ENCODE peak calls at places on chromosomes 4 and X, in ten cellular contexts. One of them, this sample, is unnamed.

GRCh38 chrX:41350150-41350975 is 16.4 kb downstream of the DDX3X start:
- DNase-seq in H1: no peak
- DNase-seq in upper lobe of left lung: no peak
- DNase-seq in stomach: no peak
- DNase-seq in HCT116: no peak
- DNase-seq in HL-60: no peak
- DNase-seq in K562: no peak
- DNase-seq in spleen: no peak
- DNase-seq in SK-N-SH: no peak
- DNase-seq in GM23338: peak
- DNase-seq in this sample: no peak

GRCh38 chrX:150649096-150649870 is 43.9 kb upstream of the MTMR1 start:
- DNase-seq in HL-60: no peak
- DNase-seq in K562: no peak
- DNase-seq in HCT116: no peak
- DNase-seq in H1: no peak
- DNase-seq in GM23338: no peak
- DNase-seq in upper lobe of left lung: no peak
- DNase-seq in spleen: no peak
- DNase-seq in SK-N-SH: no peak
- DNase-seq in stomach: no peak
- DNase-seq in this sample: no peak

GRCh38 chr4:75880278-75880677 is 22.0 kb downstream of the PPEF2 start:
- DNase-seq in SK-N-SH: no peak
- DNase-seq in stomach: no peak
- DNase-seq in H1: no peak
- DNase-seq in upper lobe of left lung: no peak
- DNase-seq in GM23338: no peak
- DNase-seq in spleen: no peak
- DNase-seq in HL-60: no peak
- DNase-seq in HCT116: no peak
- DNase-seq in K562: no peak
- DNase-seq in this sample: no peak

GRCh38 chr4:25702848-25703247 is 47.2 kb downstream of the SLC34A2 start:
- DNase-seq in HL-60: no peak
- DNase-seq in SK-N-SH: no peak
- DNase-seq in H1: no peak
- DNase-seq in K562: no peak
- DNase-seq in upper lobe of left lung: no peak
- DNase-seq in stomach: no peak
- DNase-seq in GM23338: no peak
- DNase-seq in HCT116: no peak
- DNase-seq in spleen: no peak
- DNase-seq in this sample: no peak

GRCh38 chr4:122762520-122762919 is 30.0 kb downstream of the BBS12 start:
- DNase-seq in spleen: no peak
- DNase-seq in HCT116: no peak
- DNase-seq in H1: no peak
- DNase-seq in HL-60: no peak
- DNase-seq in stomach: no peak
- DNase-seq in upper lobe of left lung: no peak
- DNase-seq in SK-N-SH: no peak
- DNase-seq in K562: no peak
- DNase-seq in GM23338: no peak
- DNase-seq in this sample: no peak

GRCh38 chr4:160745126-160745525 is 1418.7 kb downstream of the FSTL5 start:
- DNase-seq in H1: no peak
- DNase-seq in SK-N-SH: no peak
- DNase-seq in GM23338: no peak
- DNase-seq in stomach: no peak
- DNase-seq in K562: no peak
- DNase-seq in HL-60: no peak
- DNase-seq in HCT116: no peak
- DNase-seq in spleen: no peak
- DNase-seq in upper lobe of left lung: no peak
- DNase-seq in this sample: no peak

GRCh38 chr4:113762851-113763172 is 1.3 kb upstream of the CAMK2D start:
- DNase-seq in H1: no peak
- DNase-seq in K562: no peak
- DNase-seq in HL-60: no peak
- DNase-seq in stomach: no peak
- DNase-seq in SK-N-SH: no peak
- DNase-seq in GM23338: no peak
- DNase-seq in upper lobe of left lung: no peak
- DNase-seq in HCT116: no peak
- DNase-seq in spleen: no peak
- DNase-seq in this sample: no peak

GRCh38 chrX:112832481-112833095 is 8.0 kb downstream of the AMOT start:
- DNase-seq in stomach: peak
- DNase-seq in K562: no peak
- DNase-seq in H1: no peak
- DNase-seq in upper lobe of left lung: no peak
- DNase-seq in spleen: no peak
- DNase-seq in SK-N-SH: no peak
- DNase-seq in HL-60: no peak
- DNase-seq in HCT116: peak
- DNase-seq in GM23338: peak
- DNase-seq in this sample: peak

GRCh38 chrX:22963186-22963585 is 36.6 kb upstream of the DDX53 start:
- DNase-seq in GM23338: no peak
- DNase-seq in stomach: no peak
- DNase-seq in upper lobe of left lung: no peak
- DNase-seq in SK-N-SH: no peak
- DNase-seq in HL-60: no peak
- DNase-seq in spleen: no peak
- DNase-seq in H1: no peak
- DNase-seq in K562: no peak
- DNase-seq in HCT116: no peak
- DNase-seq in this sample: no peak

GRCh38 chr4:5224340-5224739 is 173.1 kb downstream of the STK32B start:
- DNase-seq in spleen: no peak
- DNase-seq in HL-60: no peak
- DNase-seq in upper lobe of left lung: no peak
- DNase-seq in HCT116: no peak
- DNase-seq in H1: no peak
- DNase-seq in K562: no peak
- DNase-seq in GM23338: no peak
- DNase-seq in stomach: no peak
- DNase-seq in SK-N-SH: no peak
- DNase-seq in this sample: no peak

GRCh38 chrX:22746081-22746480 is 253.7 kb upstream of the DDX53 start:
- DNase-seq in K562: no peak
- DNase-seq in upper lobe of left lung: no peak
- DNase-seq in stomach: no peak
- DNase-seq in HL-60: no peak
- DNase-seq in SK-N-SH: no peak
- DNase-seq in GM23338: no peak
- DNase-seq in spleen: no peak
- DNase-seq in H1: no peak
- DNase-seq in HCT116: no peak
- DNase-seq in this sample: no peak

GRCh38 chr4:26233350-26233749 is 87.5 kb upstream of the RBPJ start:
- DNase-seq in SK-N-SH: no peak
- DNase-seq in spleen: no peak
- DNase-seq in K562: no peak
- DNase-seq in stomach: no peak
- DNase-seq in upper lobe of left lung: no peak
- DNase-seq in GM23338: no peak
- DNase-seq in HL-60: no peak
- DNase-seq in H1: no peak
- DNase-seq in HCT116: no peak
- DNase-seq in this sample: no peak

GRCh38 chrX:101391831-101392230 is 1.0 kb downstream of the RPL36A start:
- DNase-seq in HL-60: no peak
- DNase-seq in H1: no peak
- DNase-seq in HCT116: no peak
- DNase-seq in K562: no peak
- DNase-seq in upper lobe of left lung: no peak
- DNase-seq in SK-N-SH: no peak
- DNase-seq in GM23338: no peak
- DNase-seq in spleen: no peak
- DNase-seq in stomach: no peak
- DNase-seq in this sample: no peak

DNA sequence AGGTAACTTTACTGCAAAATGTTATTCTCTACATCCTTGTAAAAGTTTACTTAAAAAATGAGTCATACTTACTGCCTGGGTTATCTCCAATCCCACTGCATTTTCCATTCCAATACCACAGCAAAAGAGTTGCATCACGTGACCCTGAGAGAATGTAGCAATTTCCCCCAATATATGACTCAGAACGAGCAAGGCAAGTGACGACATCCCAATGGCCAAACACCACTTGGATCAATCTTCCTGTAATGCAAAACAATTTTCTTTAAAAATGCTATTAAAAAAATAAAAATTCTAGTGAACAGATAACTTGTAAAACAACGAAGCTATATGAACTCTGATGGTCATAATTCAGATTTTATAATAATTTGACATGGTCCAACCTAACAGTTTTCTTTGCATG is 224.3 kb downstream of the DCLK2 start:
- DNase-seq in H1: no peak
- DNase-seq in SK-N-SH: no peak
- DNase-seq in spleen: no peak
- DNase-seq in K562: peak
- DNase-seq in HCT116: peak
- DNase-seq in stomach: no peak
- DNase-seq in upper lobe of left lung: no peak
- DNase-seq in HL-60: peak
- DNase-seq in GM23338: no peak
- DNase-seq in this sample: no peak
- TF ChIP-seq POLR2AphosphoS5 in H1: no peak
- TF ChIP-seq POLR2AphosphoS5 in SK-N-SH: peak
- TF ChIP-seq POLR2AphosphoS5 in spleen: no peak
- TF ChIP-seq POLR2AphosphoS5 in K562: no peak
- TF ChIP-seq POLR2AphosphoS5 in HCT116: no peak
- TF ChIP-seq POLR2AphosphoS5 in stomach: no peak
- TF ChIP-seq POLR2AphosphoS5 in upper lobe of left lung: no peak
- TF ChIP-seq POLR2AphosphoS5 in HL-60: peak
- TF ChIP-seq POLR2AphosphoS5 in GM23338: no peak
- TF ChIP-seq POLR2AphosphoS5 in this sample: no peak

DNA sequence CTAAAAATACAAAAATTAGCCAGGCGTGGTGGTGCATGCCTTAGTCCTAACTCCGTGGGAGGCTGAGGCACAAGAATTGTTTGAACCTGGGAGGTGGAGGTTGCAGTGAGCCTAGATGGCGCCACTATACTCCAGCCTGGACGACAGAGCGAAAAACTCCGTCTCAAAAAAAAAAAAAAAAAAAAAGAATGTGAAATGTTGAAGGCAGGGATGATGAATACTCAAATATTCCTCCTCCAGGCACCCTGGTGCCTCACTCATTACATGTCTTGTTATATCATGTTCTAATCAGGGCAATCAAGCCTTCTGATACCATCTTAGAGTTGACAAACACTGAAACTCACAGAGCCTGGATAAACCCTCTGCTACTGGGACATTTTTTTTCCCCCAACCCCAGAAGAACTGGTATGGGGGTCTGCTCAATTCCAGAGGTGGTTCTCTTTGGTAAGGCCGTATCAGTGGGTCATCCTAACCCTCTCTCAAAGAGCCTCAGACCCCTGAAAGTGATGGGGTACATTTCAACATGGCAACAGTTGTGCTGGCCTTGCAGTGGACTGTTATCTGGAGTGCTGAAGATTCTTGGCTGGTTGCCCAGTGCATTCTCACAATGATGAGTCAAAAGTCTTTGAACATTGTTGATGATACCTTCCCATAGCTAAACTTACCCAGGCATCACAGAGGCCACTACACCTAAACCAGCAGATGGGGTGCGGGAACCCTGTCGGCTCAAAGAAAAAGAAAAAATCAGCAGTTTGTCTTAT is 2.4 kb upstream of the SH3KBP1 start:
- DNase-seq in HCT116: peak
- DNase-seq in H1: no peak
- DNase-seq in spleen: no peak
- DNase-seq in SK-N-SH: no peak
- DNase-seq in K562: peak
- DNase-seq in upper lobe of left lung: no peak
- DNase-seq in GM23338: no peak
- DNase-seq in HL-60: no peak
- DNase-seq in stomach: no peak
- DNase-seq in this sample: no peak
- TF ChIP-seq CTCF in HCT116: no peak
- TF ChIP-seq CTCF in H1: peak
- TF ChIP-seq CTCF in spleen: no peak
- TF ChIP-seq CTCF in SK-N-SH: peak
- TF ChIP-seq CTCF in K562: no peak
- TF ChIP-seq CTCF in upper lobe of left lung: no peak
- TF ChIP-seq CTCF in GM23338: peak
- TF ChIP-seq CTCF in HL-60: no peak
- TF ChIP-seq CTCF in stomach: no peak
- TF ChIP-seq CTCF in this sample: no peak

GRCh38 chr4:7828011-7828720 is 111.5 kb downstream of the AFAP1 start:
- DNase-seq in stomach: peak
- DNase-seq in H1: no peak
- DNase-seq in GM23338: peak
- DNase-seq in spleen: no peak
- DNase-seq in SK-N-SH: peak
- DNase-seq in HL-60: no peak
- DNase-seq in HCT116: no peak
- DNase-seq in upper lobe of left lung: no peak
- DNase-seq in K562: no peak
- DNase-seq in this sample: no peak
- H3K4me3 ChIP-seq in stomach: no peak
- H3K4me3 ChIP-seq in H1: no peak
- H3K4me3 ChIP-seq in GM23338: no peak
- H3K4me3 ChIP-seq in spleen: no peak
- H3K4me3 ChIP-seq in SK-N-SH: no peak
- H3K4me3 ChIP-seq in HL-60: no peak
- H3K4me3 ChIP-seq in HCT116: no peak
- H3K4me3 ChIP-seq in upper lobe of left lung: no peak
- H3K4me3 ChIP-seq in K562: no peak
- H3K4me3 ChIP-seq in this sample: peak

DNA sequence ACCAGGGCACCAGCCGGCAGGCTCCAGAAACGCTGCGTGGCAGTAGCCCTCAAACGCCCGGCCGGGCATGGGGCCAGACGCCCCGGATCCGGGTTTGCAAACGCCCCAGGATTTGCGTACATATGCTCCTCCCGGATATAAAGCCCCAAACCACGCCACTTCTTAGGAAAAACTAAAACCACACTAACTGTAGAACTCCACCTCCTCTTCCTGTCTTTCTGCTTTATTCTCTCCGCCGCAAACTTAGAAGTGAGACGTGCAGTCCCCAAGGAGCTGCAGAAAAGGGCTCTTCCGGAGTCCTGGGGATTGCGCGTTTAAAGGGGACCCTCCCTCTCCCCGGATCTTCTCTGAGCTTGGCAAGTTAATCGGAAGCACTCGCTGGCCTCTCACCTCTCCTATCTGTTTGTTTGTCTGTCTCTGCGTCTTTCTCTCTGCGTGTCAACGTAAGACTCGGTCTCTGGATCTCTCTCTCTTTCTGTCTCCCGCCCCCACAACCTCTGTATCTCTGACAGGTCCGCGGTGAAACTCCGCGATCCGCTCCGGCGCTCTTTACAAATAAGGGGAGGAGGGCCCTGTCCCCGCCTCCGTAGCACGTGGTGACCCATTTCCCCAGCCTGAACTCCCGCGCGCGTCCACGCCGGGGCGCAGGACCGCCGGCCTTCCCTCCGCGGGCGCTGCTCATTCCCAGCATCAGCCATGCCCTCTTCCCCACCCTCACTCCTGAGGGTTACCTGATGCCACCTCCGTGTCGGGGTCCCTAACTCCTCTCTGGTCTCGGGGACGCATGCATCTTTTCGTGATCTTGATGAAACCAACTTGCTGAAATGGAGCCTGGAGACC is at the start of gene SLC39A8:
- DNase-seq in upper lobe of left lung: peak
- DNase-seq in H1: peak
- DNase-seq in GM23338: peak
- DNase-seq in SK-N-SH: peak
- DNase-seq in K562: peak
- DNase-seq in spleen: peak
- DNase-seq in stomach: peak
- DNase-seq in HL-60: peak
- DNase-seq in HCT116: peak
- DNase-seq in this sample: peak
- TF ChIP-seq POLR2AphosphoS5 in upper lobe of left lung: peak
- TF ChIP-seq POLR2AphosphoS5 in H1: peak
- TF ChIP-seq POLR2AphosphoS5 in GM23338: peak
- TF ChIP-seq POLR2AphosphoS5 in SK-N-SH: peak
- TF ChIP-seq POLR2AphosphoS5 in K562: peak
- TF ChIP-seq POLR2AphosphoS5 in spleen: peak
- TF ChIP-seq POLR2AphosphoS5 in stomach: peak
- TF ChIP-seq POLR2AphosphoS5 in HL-60: peak
- TF ChIP-seq POLR2AphosphoS5 in HCT116: peak
- TF ChIP-seq POLR2AphosphoS5 in this sample: peak

This sample was measured in breast epithelium.